ENCODE peak calls at places on chromosomes 1 and 21, in four cellular contexts. J is fibroblast of the aortic adventitia, P is mammary epithelial cell, G is lower leg skin. O is an unnamed sample.

GRCh38 chr1:39575191-39576015 is 1.2 kb downstream of the PABPC4 start:
- DNase-seq in P (peak; percentile 41), J (peak; percentile 57), G (peak; percentile 91), O (peak; percentile 73)

GRCh38 chr1:17732475-17732874 is 22.7 kb upstream of the ACTL8 start:
- DNase-seq in P (peak; percentile 6), J (peak; percentile 48), G (no peak), O (peak; percentile 18)

GRCh38 chr1:106937104-106937503 is 119.4 kb upstream of the PRMT6 start:
- DNase-seq in G (no peak), P (peak; percentile 90), J (peak; percentile 68), O (peak; percentile 78)

GRCh38 chr1:224894915-224895314 is 34.6 kb upstream of the DNAH14 start:
- DNase-seq in P (peak; percentile 9), J (peak; percentile 29), G (no peak), O (peak; percentile 33)

GRCh38 chr1:36523850-36524249 is 41.1 kb upstream of the CSF3R start:
- DNase-seq in G (peak; percentile 17), P (no peak), J (no peak), O (no peak)

GRCh38 chr1:32765561-32766327 is 51.4 kb downstream of the YARS1 start:
- DNase-seq in P (no peak), J (no peak), G (no peak), O (no peak)

GRCh38 chr1:84619383-84620093 is 45.3 kb upstream of the CTBS start:
- DNase-seq in G (no peak), J (peak; percentile 75), P (peak; percentile 88), O (peak; percentile 84)

GRCh38 chr1:40064797-40065492 is 24.4 kb downstream of the CAP1 start:
- DNase-seq in G (no peak), J (no peak), P (no peak), O (peak; percentile 34)

GRCh38 chr1:205251576-205251975 is 23.8 kb downstream of the TMCC2 start:
- DNase-seq in P (no peak), G (no peak), J (no peak), O (no peak)

GRCh38 chr1:161483361-161483760 is 21.9 kb upstream of the FCGR2A start:
- DNase-seq in P (no peak), J (no peak), G (no peak), O (no peak)

GRCh38 chr1:161481624-161482392 is 23.4 kb upstream of the FCGR2A start:
- DNase-seq in P (peak; percentile 95), J (no peak), G (no peak), O (no peak)

GRCh38 chr1:161482610-161483009 is 22.6 kb upstream of the FCGR2A start:
- DNase-seq in P (peak; percentile 31), G (no peak), J (no peak), O (no peak)

GRCh38 chr1:161486806-161487482 is 18.3 kb upstream of the FCGR2A start:
- DNase-seq in G (no peak), J (peak; percentile 84), P (peak; percentile 46), O (peak; percentile 83)

DNA sequence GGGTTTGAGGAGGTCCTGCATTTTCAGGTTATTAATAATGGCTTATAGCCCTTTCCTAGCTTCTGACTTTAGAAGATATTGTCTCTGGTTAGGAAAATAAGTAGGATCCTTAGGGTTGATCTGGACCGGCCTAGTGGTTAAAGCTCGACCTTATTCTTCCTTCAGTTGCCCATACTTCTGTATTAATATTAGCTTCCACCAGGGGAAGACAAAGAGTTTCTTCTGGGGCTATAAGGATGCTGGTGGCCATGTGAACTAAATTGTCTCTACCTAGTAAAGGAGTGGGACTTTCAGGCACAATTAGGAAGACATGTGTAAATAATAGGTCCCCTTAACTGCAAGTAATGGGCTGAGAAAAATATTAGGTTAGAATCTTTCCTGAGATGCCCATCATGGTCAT is 20.6 kb upstream of the FCGR2A start:
- DNase-seq in J (no peak), G (no peak), P (no peak), O (peak; percentile 15)
- TF ChIP-seq CTCF in J (no peak), G (no peak), P (peak; percentile 31), O (peak; percentile 42)

GRCh38 chr1:91124989-91125417 is 103.2 kb upstream of the ZNF644 start:
- DNase-seq in P (no peak), J (no peak), G (no peak), O (no peak)

GRCh38 chr1:91123773-91124172 is 101.9 kb upstream of the ZNF644 start:
- DNase-seq in J (no peak), G (no peak), P (no peak), O (no peak)

GRCh38 chr1:91122106-91122717 is 100.4 kb upstream of the ZNF644 start:
- DNase-seq in G (no peak), P (no peak), J (no peak), O (no peak)

GRCh38 chr1:91124290-91124975 is 102.6 kb upstream of the ZNF644 start:
- DNase-seq in G (no peak), P (no peak), J (no peak), O (no peak)

GRCh38 chr1:91123319-91123718 is 101.5 kb upstream of the ZNF644 start:
- DNase-seq in J (no peak), G (no peak), P (no peak), O (no peak)
- H3K4me3 ChIP-seq in J (no peak overlapping the region), G (no peak overlapping the region), P (no peak overlapping the region), O (no peak overlapping the region)

DNA sequence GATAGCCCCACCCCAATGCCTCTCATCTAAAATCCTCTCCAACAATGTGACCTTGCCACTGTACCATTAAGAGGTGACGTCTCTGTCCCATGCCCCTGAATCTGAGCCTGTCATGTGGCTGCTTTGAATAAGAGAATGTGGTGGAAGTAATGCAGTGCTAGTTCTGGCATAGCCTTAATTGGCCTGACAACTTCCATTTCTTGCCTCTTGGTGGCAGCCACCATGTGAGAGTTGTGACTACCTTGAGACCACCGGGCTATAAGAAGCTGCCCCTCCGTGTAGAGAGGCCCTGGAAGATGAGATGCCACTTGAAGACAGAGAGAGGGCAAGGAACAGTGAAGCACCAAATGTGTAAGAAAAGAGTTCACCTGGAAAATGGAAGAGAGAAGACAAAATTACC is 95.4 kb downstream of the POFUT2 start:
- DNase-seq in G (no peak), P (no peak), J (no peak), O (no peak)
- TF ChIP-seq CTCF in G (no peak), P (no peak), J (no peak), O (no peak)

DNA sequence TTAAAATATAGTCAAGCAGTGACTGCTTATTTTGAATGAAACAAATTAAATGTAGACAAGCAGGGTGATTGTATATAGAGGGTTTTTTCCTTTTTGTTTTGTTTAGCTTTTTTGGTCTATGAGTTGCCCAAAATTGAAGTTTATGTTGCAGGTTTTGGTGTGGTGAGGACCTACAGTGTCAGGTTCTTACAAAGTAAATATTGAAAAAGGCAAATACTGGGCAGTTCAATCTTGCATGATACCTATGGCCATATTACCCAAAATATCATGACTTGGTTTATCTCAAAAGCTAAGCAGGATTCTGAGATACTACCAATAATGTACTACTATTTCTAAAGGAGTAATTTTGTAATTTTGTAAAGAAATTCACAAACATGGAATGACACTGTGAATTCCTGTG is 1.8 kb downstream of the DNAJB4 start:
- DNase-seq in G (no peak), J (no peak), P (no peak), O (no peak)
- H3K4me3 ChIP-seq in G (no peak overlapping the region), J (peak overlapping the region; percentile 68), P (peak overlapping the region; percentile 89), O (peak overlapping the region; percentile 82)

GRCh38 chr1:91891486-91891885 is 5.5 kb upstream of the TGFBR3 start:
- DNase-seq in G (no peak), P (no peak), J (peak; percentile 86), O (peak; percentile 85)

GRCh38 chr1:91891969-91892368 is 6.0 kb upstream of the TGFBR3 start:
- DNase-seq in J (no peak), P (no peak), G (peak; percentile 25), O (peak; percentile 47)

GRCh38 chr1:91885716-91886506 is at the start of gene TGFBR3:
- DNase-seq in G (peak; percentile 98), J (peak; percentile 94), P (peak; percentile 62), O (peak; percentile 96)

GRCh38 chr1:91894036-91894761 is 8.2 kb upstream of the TGFBR3 start:
- DNase-seq in J (no peak), G (no peak), P (no peak), O (no peak)

GRCh38 chr1:91889717-91890459 is 3.9 kb upstream of the TGFBR3 start:
- DNase-seq in J (peak; percentile 66), P (peak; percentile 63), G (no peak), O (peak; percentile 20)
- TF ChIP-seq CTCF in J (no peak), P (no peak), G (no peak), O (no peak)

GRCh38 chr21:42527489-42528158 is 14.0 kb downstream of the SLC37A1 start:
- DNase-seq in P (no peak), G (peak; percentile 81), J (no peak), O (no peak)
- H3K4me3 ChIP-seq in P (no peak overlapping the region), G (no peak overlapping the region), J (no peak overlapping the region), O (no peak overlapping the region)

DNA sequence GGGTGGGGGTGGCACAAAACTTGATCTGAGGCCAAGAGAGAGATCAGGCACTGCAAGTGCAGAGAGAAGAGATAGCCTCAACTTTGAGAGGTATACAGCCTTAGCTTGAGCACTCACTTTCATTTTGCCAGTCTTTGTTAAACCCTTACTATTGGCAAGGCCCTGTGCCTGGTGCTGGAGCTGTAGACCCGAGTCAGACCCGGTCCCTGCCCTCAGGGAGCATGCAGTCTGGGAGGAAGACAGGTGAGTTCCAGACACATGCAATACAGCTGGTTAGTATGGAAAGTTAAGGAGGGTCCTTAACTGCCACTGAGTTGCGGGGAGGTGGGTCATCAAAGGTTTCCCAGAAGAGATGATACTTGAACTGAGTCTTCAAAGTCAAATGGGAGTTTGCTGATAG is 31.7 kb downstream of the RAB3B start:
- DNase-seq in G (no peak), P (no peak), J (no peak), O (no peak)
- TF ChIP-seq CTCF in G (no peak), P (no peak), J (no peak), O (no peak)

GRCh38 chr1:47438321-47439150 is 692 bp downstream of the FOXD2 start:
- DNase-seq in J (no peak), P (no peak), G (peak; percentile 87), O (no peak)
- H3K4me3 ChIP-seq in J (peak overlapping the region; percentile 62), P (peak overlapping the region; percentile 59), G (peak overlapping the region; percentile 38), O (peak overlapping the region; percentile 24)

GRCh38 chr1:198361373-198361772 is 179.1 kb downstream of the ATP6V1G3 start:
- DNase-seq in P (no peak), J (peak; percentile 28), G (no peak), O (peak; percentile 14)

GRCh38 chr1:198364471-198364870 is 176.0 kb downstream of the ATP6V1G3 start:
- DNase-seq in G (no peak), P (no peak), J (no peak), O (no peak)

GRCh38 chr1:198363752-198364151 is 176.7 kb downstream of the ATP6V1G3 start:
- DNase-seq in J (no peak), P (no peak), G (no peak), O (no peak)

GRCh38 chr1:198357937-198358336 is 182.5 kb downstream of the ATP6V1G3 start:
- DNase-seq in P (no peak), J (no peak), G (no peak), O (no peak)

DNA sequence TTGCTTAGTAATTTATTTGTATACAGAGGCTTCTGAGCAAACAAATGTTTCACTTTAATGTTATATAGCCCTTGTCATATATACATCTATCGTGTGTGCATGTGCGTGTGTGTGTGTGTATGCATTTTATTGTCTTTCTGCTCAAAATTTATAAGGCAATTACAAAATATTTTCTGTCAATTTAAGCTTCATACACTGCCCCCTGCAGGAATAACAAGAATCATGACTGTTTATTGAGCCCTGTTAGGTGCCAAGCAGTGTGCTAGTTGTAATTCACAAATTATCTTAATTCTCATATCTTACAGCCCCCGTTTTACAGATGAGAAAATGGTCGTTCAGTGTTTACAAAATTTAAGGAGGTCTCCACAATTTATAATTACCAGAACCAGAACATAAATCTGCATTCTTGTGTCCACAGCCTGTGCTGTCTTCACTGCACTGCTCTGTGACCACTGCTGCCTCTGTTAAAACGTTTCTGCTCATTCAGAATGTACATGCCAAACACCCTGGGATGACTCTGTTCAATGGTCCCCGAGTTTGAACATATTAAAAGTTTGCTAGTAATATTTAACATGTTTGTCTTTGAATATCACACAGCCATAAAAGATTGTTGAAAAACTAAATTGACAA is 181.3 kb downstream of the ATP6V1G3 start:
- DNase-seq in J (peak; percentile 52), P (no peak), G (no peak), O (peak; percentile 50)
- TF ChIP-seq CTCF in J (peak; percentile 47), P (peak; percentile 44), G (no peak), O (peak; percentile 50)